ENCODE peak calls at places on chromosomes 5 and 9, in nine cellular contexts. G is dorsolateral prefrontal cortex, B is pancreas, F is HCT116, S is heart right ventricle, P is Peyer's patch, Q is PC-9, J is GM23338, I is WERI-Rb-1. D is an unnamed sample.
A peak's percentile ranks its signal among the peaks of the same experiment; 100 is the strongest.

GRCh38 chr5:109865636-109866035 is 175.9 kb downstream of the MAN2A1 start:
- DNase-seq in G (peak; percentile 35), B (peak; percentile 77), J (no peak), P (no peak), F (no peak), I (no peak), Q (no peak), S (no peak), D (no peak)

GRCh38 chr5:15951550-15951949 is 228.0 kb downstream of the MARCHF11 start:
- DNase-seq in Q (no peak), P (no peak), S (no peak), F (no peak), B (no peak), I (no peak), J (no peak), G (no peak), D (no peak)

GRCh38 chr5:52943285-52943684 is 45.9 kb upstream of the ITGA2 start:
- DNase-seq in J (no peak), I (no peak), P (no peak), G (no peak), B (no peak), F (no peak), Q (no peak), S (no peak), D (no peak)

GRCh38 chr5:127076730-127077129 is 3.4 kb upstream of the C5orf63 start:
- DNase-seq in S (peak; percentile 20), P (no peak), I (no peak), J (peak; percentile 39), F (no peak), Q (peak; percentile 50), B (no peak), G (no peak), D (no peak)

GRCh38 chr9:89837152-89837551 is 232.3 kb downstream of the GADD45G start:
- DNase-seq in I (no peak), S (no peak), G (no peak), J (no peak), F (no peak), Q (no peak), P (no peak), B (no peak), D (no peak)

GRCh38 chr5:172840077-172840777 is 6.2 kb downstream of the ERGIC1 start:
- DNase-seq in S (no peak), J (no peak), F (no peak), G (peak; percentile 35), B (no peak), I (no peak), P (peak; percentile 10), Q (no peak), D (no peak)

GRCh38 chr9:99115947-99116543 is 11.1 kb downstream of the TGFBR1 start:
- DNase-seq in G (no peak), I (peak; percentile 75), F (no peak), B (no peak), S (no peak), J (peak; percentile 33), Q (no peak), P (no peak), D (no peak)

GRCh38 chr5:150148408-150148927 is 7.2 kb downstream of the PDGFRB start:
- DNase-seq in Q (no peak), B (no peak), P (no peak), J (no peak), F (no peak), S (no peak), I (no peak), G (no peak), D (no peak)

GRCh38 chr9:69223605-69224004 is 49.5 kb downstream of the TJP2 start:
- DNase-seq in I (peak; percentile 44), Q (peak; percentile 55), J (peak; percentile 92), P (no peak), F (peak; percentile 28), G (no peak), S (peak; percentile 37), B (no peak), D (peak; percentile 40)

GRCh38 chr5:17235736-17236330 is 18.4 kb downstream of the BASP1 start:
- DNase-seq in G (no peak), I (no peak), S (no peak), J (no peak), P (no peak), F (no peak), B (no peak), Q (no peak), D (no peak)

GRCh38 chr5:150289551-150290390 is at the start of gene CAMK2A:
- DNase-seq in Q (no peak), S (no peak), P (peak; percentile 39), I (no peak), J (peak; percentile 86), B (no peak), F (no peak), G (peak; percentile 93), D (no peak)

GRCh38 chr9:127707766-127708165 is 978 bp downstream of the CFAP157 start:
- DNase-seq in I (no peak), G (no peak), P (no peak), F (peak; percentile 43), Q (no peak), J (peak; percentile 68), B (no peak), S (no peak), D (no peak)

GRCh38 chr5:125313555-125313954 is 567.1 kb upstream of the ZNF608 start:
- DNase-seq in P (no peak), G (no peak), I (no peak), Q (no peak), F (no peak), S (no peak), J (no peak), B (no peak), D (no peak)

GRCh38 chr5:164600929-164601535 is 1095.6 kb downstream of the MAT2B start:
- DNase-seq in P (no peak), Q (no peak), G (no peak), B (no peak), S (no peak), J (no peak), F (no peak), I (no peak), D (no peak)

GRCh38 chr9:90964101-90965020 is 162.7 kb downstream of the SYK start:
- DNase-seq in P (no peak), I (no peak), Q (no peak), B (peak; percentile 29), J (peak; percentile 35), S (no peak), F (peak; percentile 10), G (no peak), D (peak; percentile 72)

GRCh38 chr5:17365756-17366155 is 132.3 kb upstream of the TAF11L2 start:
- DNase-seq in S (no peak), G (no peak), J (no peak), B (no peak), I (peak; percentile 53), P (no peak), Q (peak; percentile 64), F (no peak), D (no peak)

GRCh38 chr9:124271660-124272059 is 13.9 kb downstream of the NEK6 start:
- DNase-seq in S (no peak), I (no peak), J (no peak), Q (no peak), P (peak; percentile 70), F (no peak), G (no peak), B (no peak), D (no peak)

GRCh38 chr9:73223594-73223993 is 71.9 kb downstream of the ANXA1 start:
- DNase-seq in F (no peak), Q (no peak), S (no peak), B (no peak), I (no peak), G (no peak), P (no peak), J (no peak), D (no peak)

GRCh38 chr5:86332851-86333250 is 284.9 kb upstream of the COX7C start:
- DNase-seq in S (no peak), J (no peak), B (no peak), G (no peak), I (no peak), P (no peak), Q (no peak), F (no peak), D (no peak)
- TF ChIP-seq CTCF in S (no peak), J (no peak), B (no peak), G (no peak), I (no peak), P (no peak), Q (no peak), F (no peak), D (no peak)

DNA sequence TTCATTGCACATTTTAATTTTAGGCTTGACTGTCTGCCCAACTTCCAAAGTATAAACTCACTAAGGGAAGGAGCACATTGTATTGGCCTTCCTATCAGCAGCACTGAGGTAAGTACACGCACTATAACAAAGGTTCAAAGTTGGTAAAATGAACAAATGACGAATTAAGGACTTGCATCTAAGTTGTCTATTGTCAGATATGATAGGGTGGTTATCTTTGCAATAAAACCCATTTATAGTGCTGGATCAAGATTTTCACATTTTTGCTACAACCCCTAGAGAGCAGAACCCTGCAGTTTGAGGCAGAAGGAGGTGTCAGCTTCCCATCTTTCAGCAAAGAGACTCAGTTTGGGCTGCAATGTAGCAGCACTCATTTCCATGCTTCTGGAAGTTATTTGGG is 5.1 kb downstream of the HOMER1 start:
- DNase-seq in G (no peak), P (no peak), F (no peak), S (no peak), B (no peak), I (no peak), J (no peak), Q (no peak), D (no peak)
- H3K27ac ChIP-seq in G (no peak overlapping the region), P (no peak overlapping the region), F (no peak overlapping the region), S (peak overlapping the region; percentile 42), B (no peak overlapping the region), I (no peak overlapping the region), J (no peak overlapping the region), Q (no peak overlapping the region), D (no peak overlapping the region)

DNA sequence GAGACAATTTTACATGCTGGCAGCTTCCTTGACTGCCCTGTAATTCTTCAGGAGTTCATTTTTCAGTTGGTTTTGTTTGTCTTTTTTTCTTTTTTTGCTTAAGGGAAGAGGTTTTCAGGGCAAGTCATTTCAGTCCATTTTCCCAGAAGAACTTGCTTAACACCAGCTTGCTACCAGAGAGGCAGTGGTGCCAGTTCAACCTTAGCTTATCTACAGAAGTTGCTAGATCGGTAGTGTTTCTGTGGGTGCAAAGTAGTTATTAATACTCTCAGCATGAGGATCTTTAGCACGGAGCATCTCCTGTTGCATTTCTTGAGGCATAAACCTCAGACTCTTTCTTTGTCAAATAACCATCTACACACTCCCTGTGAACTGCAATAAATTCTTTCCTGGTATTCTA is 1.1 kb downstream of the SPEF2 start:
- DNase-seq in I (no peak), J (no peak), F (no peak), B (no peak), Q (no peak), P (no peak), G (no peak), S (no peak), D (no peak)
- H3K4me3 ChIP-seq in I (no peak overlapping the region), J (no peak overlapping the region), F (peak overlapping the region; percentile 89), B (peak overlapping the region; percentile 56), Q (peak overlapping the region; percentile 79), P (no peak overlapping the region), G (peak overlapping the region; percentile 88), S (peak overlapping the region; percentile 78), D (no peak overlapping the region)

DNA sequence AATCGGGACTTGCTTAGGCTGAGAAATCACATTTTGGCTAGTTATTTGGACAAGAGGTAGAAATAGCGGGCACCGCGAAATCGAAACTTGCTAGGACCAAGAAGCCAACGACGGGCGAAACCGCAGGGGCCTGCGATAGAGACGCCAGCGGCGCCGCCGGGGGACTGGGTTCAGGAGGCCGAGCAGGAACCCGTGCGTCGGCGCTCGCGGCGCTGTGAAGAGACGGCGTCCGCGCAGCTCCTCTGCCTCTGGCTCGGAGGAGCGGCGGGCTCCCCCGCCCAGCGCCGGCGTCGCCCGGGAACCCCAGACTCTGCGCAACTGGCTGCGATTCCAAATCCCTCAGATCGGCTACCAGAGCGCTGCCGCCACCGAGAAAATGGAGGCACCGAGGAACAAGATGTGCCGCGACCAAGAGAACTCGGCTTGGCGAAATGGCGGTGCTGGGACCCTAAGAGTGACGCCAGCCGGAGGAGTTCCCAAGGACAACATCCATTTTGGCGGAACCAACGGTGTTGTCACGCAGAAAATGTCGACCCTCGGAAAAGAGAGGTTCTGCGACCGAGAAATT is 26.2 kb upstream of the ANXA2R start:
- DNase-seq in Q (peak; percentile 69), J (peak; percentile 84), I (peak; percentile 57), B (peak; percentile 67), F (peak; percentile 42), G (peak; percentile 74), P (peak; percentile 86), S (peak; percentile 66), D (peak; percentile 72)
- TF ChIP-seq CTCF in Q (no peak), J (no peak), I (no peak), B (no peak), F (no peak), G (no peak), P (no peak), S (no peak), D (no peak)